ENCODE peak calls at places on chromosomes 3 and 15, in ten cellular contexts. P, L, E, D, C, G, A, Z, U and H are unnamed samples.

GRCh38 chr15:45612790-45613415 is 21.9 kb upstream of the SQOR start:
- DNase-seq in P (no peak), L (no peak), E (peak; percentile 60), D (no peak), C (peak; percentile 46), G (peak; percentile 45), A (no peak), Z (no peak), U (peak; percentile 58), H (no peak)

GRCh38 chr3:54366839-54367238 is 244.5 kb downstream of the CACNA2D3 start:
- DNase-seq in P (no peak), L (no peak), E (no peak), D (no peak), C (no peak), G (no peak), A (no peak), Z (no peak), U (no peak), H (no peak)

GRCh38 chr3:169478566-169479313 is 184.8 kb downstream of the MECOM start:
- DNase-seq in P (no peak), L (no peak), E (peak; percentile 71), D (peak; percentile 62), C (peak; percentile 97), G (no peak), A (no peak), Z (no peak), U (no peak), H (no peak)

GRCh38 chr3:10343526-10343925 is 22.6 kb upstream of the SEC13 start:
- DNase-seq in P (no peak), L (no peak), E (no peak), D (no peak), C (no peak), G (no peak), A (no peak), Z (no peak), U (no peak), H (no peak)

GRCh38 chr3:188383763-188384162 is 229.8 kb downstream of the LPP start:
- DNase-seq in P (no peak), L (no peak), E (no peak), D (no peak), C (no peak), G (no peak), A (no peak), Z (no peak), U (no peak), H (no peak)

GRCh38 chr3:7309707-7310106 is 448.8 kb downstream of the GRM7 start:
- DNase-seq in P (no peak), L (no peak), E (peak; percentile 77), D (peak; percentile 1), C (no peak), G (no peak), A (peak; percentile 96), Z (no peak), U (peak; percentile 88), H (no peak)

GRCh38 chr15:37880009-37880834 is 54.2 kb upstream of the TMCO5A start:
- DNase-seq in P (peak; percentile 6), L (no peak), E (peak; percentile 74), D (peak; percentile 16), C (peak; percentile 56), G (peak; percentile 74), A (peak; percentile 55), Z (no peak), U (peak; percentile 79), H (peak; percentile 20)

GRCh38 chr15:60667925-60668324 is 189.0 kb upstream of the ICE2 start:
- DNase-seq in P (no peak), L (no peak), E (no peak), D (no peak), C (no peak), G (no peak), A (no peak), Z (no peak), U (no peak), H (no peak)

GRCh38 chr15:55630921-55631320 is 42.8 kb upstream of the PYGO1 start:
- DNase-seq in P (no peak), L (peak; percentile 89), E (no peak), D (no peak), C (no peak), G (no peak), A (no peak), Z (no peak), U (no peak), H (no peak)

GRCh38 chr3:159953320-159953719 is 35.3 kb upstream of the IL12A start:
- DNase-seq in P (no peak), L (no peak), E (no peak), D (no peak), C (no peak), G (no peak), A (no peak), Z (no peak), U (no peak), H (no peak)

GRCh38 chr3:159950156-159950898 is 38.3 kb upstream of the IL12A start:
- DNase-seq in P (peak; percentile 14), L (no peak), E (no peak), D (no peak), C (no peak), G (no peak), A (no peak), Z (no peak), U (no peak), H (no peak)

GRCh38 chr3:159947220-159947619 is 41.4 kb upstream of the IL12A start:
- DNase-seq in P (no peak), L (no peak), E (peak; percentile 69), D (peak; percentile 11), C (peak; percentile 22), G (no peak), A (peak; percentile 4), Z (no peak), U (peak; percentile 62), H (no peak)

GRCh38 chr3:159948423-159949140 is 40.1 kb upstream of the IL12A start:
- DNase-seq in P (no peak), L (no peak), E (peak; percentile 23), D (peak; percentile 20), C (no peak), G (no peak), A (no peak), Z (no peak), U (no peak), H (no peak)

GRCh38 chr3:159951580-159951979 is 37.1 kb upstream of the IL12A start:
- DNase-seq in P (no peak), L (no peak), E (no peak), D (no peak), C (no peak), G (no peak), A (no peak), Z (no peak), U (no peak), H (no peak)
- TF ChIP-seq CTCF in P (no peak), L (no peak), E (no peak), D (no peak), C (no peak), G (no peak), A (no peak), Z (no peak), U (no peak), H (no peak)

DNA sequence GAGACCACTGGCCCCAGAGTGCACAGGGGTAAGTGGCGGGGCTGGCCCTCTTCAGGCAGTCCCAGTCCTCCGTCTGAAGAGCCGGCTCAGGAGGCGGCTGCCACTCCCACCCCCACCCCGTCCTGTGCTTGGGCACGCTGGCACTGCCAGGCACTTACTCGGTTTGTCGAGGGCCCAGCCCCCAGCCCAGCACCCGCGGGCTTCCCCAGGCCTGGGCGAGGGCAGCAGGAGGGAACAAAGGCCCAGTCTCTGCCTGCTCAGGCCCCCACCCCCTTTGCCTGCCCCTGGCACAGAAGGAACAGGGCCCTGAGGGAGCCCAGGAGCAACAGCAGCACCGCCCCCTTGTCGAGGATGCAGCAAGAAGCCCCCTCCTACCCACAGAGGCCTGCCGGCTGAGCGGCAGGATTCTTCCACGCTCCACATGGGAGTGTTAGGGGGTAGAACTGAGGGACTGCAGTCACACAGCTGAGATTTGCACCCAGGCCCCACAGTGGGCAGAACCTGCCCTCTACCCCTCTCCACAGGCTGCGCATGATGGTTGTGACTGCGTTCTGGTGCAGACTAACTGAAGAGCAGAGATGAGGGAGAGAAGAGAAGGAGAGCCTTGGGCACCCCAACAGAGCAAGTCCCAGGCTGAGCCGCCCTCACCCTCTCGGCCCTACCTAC is 8.9 kb downstream of the DUSP7 start:
- DNase-seq in P (no peak), L (no peak), E (no peak), D (peak; percentile 91), C (peak; percentile 83), G (no peak), A (no peak), Z (no peak), U (no peak), H (no peak)
- TF ChIP-seq CTCF in P (no peak), L (no peak), E (no peak), D (no peak), C (no peak), G (no peak), A (no peak), Z (no peak), U (no peak), H (no peak)

DNA sequence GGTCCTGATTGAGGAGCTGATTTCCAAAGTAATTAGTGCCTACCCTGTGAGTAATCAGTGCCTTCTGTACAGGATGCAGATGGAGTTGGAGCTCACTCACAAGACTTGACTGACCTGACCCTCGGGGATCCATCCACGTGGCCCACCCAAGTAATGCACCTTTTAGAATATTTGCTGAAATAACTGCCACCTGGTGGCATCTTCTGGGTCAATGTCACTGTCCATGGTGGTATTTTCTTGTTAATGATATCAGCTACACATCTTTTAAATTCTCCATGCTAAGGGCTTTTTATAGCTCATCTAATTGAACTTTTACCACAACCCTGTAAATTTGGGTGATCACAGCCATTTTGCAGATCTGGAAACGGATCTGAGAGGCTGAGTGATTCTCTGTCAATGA is 74.3 kb upstream of the ANKRD34C start:
- DNase-seq in P (no peak), L (no peak), E (no peak), D (no peak), C (no peak), G (no peak), A (no peak), Z (no peak), U (no peak), H (no peak)
- TF ChIP-seq CTCF in P (no peak), L (no peak), E (no peak), D (no peak), C (no peak), G (no peak), A (no peak), Z (no peak), U (no peak), H (no peak)

GRCh38 chr15:28920781-28921331 is 35.1 kb downstream of the APBA2 start:
- DNase-seq in P (no peak), L (no peak), E (no peak), D (no peak), C (no peak), G (no peak), A (no peak), Z (no peak), U (no peak), H (no peak)

GRCh38 chr15:28922712-28923012 is 36.9 kb downstream of the APBA2 start:
- DNase-seq in P (no peak), L (no peak), E (no peak), D (no peak), C (no peak), G (no peak), A (no peak), Z (no peak), U (no peak), H (no peak)

GRCh38 chr15:28923726-28924280 is 38.0 kb downstream of the APBA2 start:
- DNase-seq in P (no peak), L (no peak), E (no peak), D (no peak), C (no peak), G (no peak), A (no peak), Z (no peak), U (no peak), H (no peak)

GRCh38 chr15:28921336-28921735 is 35.6 kb downstream of the APBA2 start:
- DNase-seq in P (no peak), L (no peak), E (no peak), D (no peak), C (no peak), G (no peak), A (no peak), Z (no peak), U (no peak), H (no peak)

GRCh38 chr15:28921925-28922711 is 36.3 kb downstream of the APBA2 start:
- DNase-seq in P (no peak), L (no peak), E (no peak), D (no peak), C (no peak), G (no peak), A (no peak), Z (no peak), U (no peak), H (no peak)
- TF ChIP-seq CTCF in P (peak; percentile 7), L (no peak), E (no peak), D (no peak), C (no peak), G (peak; percentile 61), A (peak; percentile 41), Z (no peak), U (peak; percentile 42), H (no peak)